ENCODE peak calls at places on chromosomes 12 and 14, in seven cellular contexts. D is aorta; X is stomach; J is CD4-positive, alpha-beta T cell; O is mammary epithelial cell; P is fibroblast of lung; L is left ventricle myocardium inferior. G is an unnamed sample.

GRCh38 chr14:106308839-106309389 is 782.5 kb downstream of the TMEM121 start:
- DNase-seq in D (no peak), X (peak; percentile 46), J (peak; percentile 58), O (no peak), P (no peak), L (no peak), G (no peak)

GRCh38 chr12:75533239-75533638 is 21.8 kb upstream of the KRR1 start:
- DNase-seq in D (no peak), X (no peak), J (no peak), O (no peak), P (peak; percentile 40), L (no peak), G (no peak)

GRCh38 chr14:95885278-95885677 is 8.6 kb downstream of the TUNAR start:
- DNase-seq in D (no peak), X (no peak), J (no peak), O (no peak), P (no peak), L (no peak), G (no peak)

GRCh38 chr12:41521872-41522379 is 333.8 kb downstream of the PDZRN4 start:
- DNase-seq in D (no peak), X (no peak), J (no peak), O (peak; percentile 69), P (peak; percentile 95), L (no peak), G (peak; percentile 61)

GRCh38 chr14:106556665-106557289 is 1030.4 kb downstream of the TMEM121 start:
- DNase-seq in D (no peak), X (peak; percentile 60), J (peak; percentile 67), O (no peak), P (no peak), L (no peak), G (no peak)

GRCh38 chr14:99597911-99598600 is 6.0 kb downstream of the CCDC85C start:
- DNase-seq in D (no peak), X (no peak), J (no peak), O (no peak), P (no peak), L (no peak), G (no peak)

GRCh38 chr14:54503476-54503875 is 6.2 kb upstream of the CGRRF1 start:
- DNase-seq in D (no peak), X (no peak), J (no peak), O (peak; percentile 38), P (peak; percentile 55), L (no peak), G (no peak)

GRCh38 chr12:6925543-6926279 is 2.0 kb upstream of the ATN1 start:
- DNase-seq in D (peak; percentile 89), X (peak; percentile 77), J (no peak), O (peak; percentile 85), P (peak; percentile 96), L (peak; percentile 73), G (no peak)

GRCh38 chr14:103329421-103330347 is 4.4 kb upstream of the EIF5 start:
- DNase-seq in D (no peak), X (peak; percentile 55), J (no peak), O (peak; percentile 35), P (no peak), L (no peak), G (no peak)

GRCh38 chr12:59780605-59781135 is 184.8 kb downstream of the SLC16A7 start:
- DNase-seq in D (no peak), X (no peak), J (no peak), O (peak; percentile 33), P (peak; percentile 34), L (no peak), G (peak; percentile 5)

GRCh38 chr12:89432396-89432795 is 80.1 kb upstream of the DUSP6 start:
- DNase-seq in D (no peak), X (no peak), J (no peak), O (no peak), P (no peak), L (no peak), G (no peak)

GRCh38 chr12:54444202-54444601 is 25.1 kb upstream of the ITGA5 start:
- DNase-seq in D (no peak), X (no peak), J (no peak), O (no peak), P (no peak), L (no peak), G (no peak)

GRCh38 chr14:74400919-74401503 is 25.0 kb downstream of the SYNDIG1L start:
- DNase-seq in D (no peak), X (no peak), J (no peak), O (no peak), P (no peak), L (no peak), G (no peak)
- H3K27ac ChIP-seq in D (no peak overlapping the region), X (no peak overlapping the region), J (no peak overlapping the region), O (no peak overlapping the region), P (no peak overlapping the region), L (no peak overlapping the region), G (no peak overlapping the region)

DNA sequence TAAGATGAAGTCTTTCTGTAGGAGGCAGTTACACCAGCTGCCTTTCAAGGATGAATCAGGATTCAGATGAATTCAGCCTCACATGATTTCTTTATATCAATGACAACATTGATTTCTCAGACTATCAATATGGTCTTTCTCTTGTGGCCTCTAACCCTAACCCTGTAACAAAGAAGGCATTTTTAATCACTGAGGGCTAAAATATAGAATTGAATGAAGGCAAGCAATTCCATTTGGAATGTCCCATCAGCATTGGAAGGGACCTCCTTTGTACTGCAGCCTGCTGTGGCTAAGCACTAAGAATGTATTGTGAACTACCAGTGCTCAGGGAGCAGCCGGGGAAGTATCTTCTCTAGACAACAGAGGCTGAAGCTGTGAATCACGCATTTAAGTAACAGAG is 90.6 kb upstream of the FRMD6 start:
- DNase-seq in D (no peak), X (no peak), J (no peak), O (no peak), P (no peak), L (no peak), G (no peak)
- H3K27ac ChIP-seq in D (no peak overlapping the region), X (no peak overlapping the region), J (no peak overlapping the region), O (no peak overlapping the region), P (no peak overlapping the region), L (no peak overlapping the region), G (peak overlapping the region; percentile 86)

DNA sequence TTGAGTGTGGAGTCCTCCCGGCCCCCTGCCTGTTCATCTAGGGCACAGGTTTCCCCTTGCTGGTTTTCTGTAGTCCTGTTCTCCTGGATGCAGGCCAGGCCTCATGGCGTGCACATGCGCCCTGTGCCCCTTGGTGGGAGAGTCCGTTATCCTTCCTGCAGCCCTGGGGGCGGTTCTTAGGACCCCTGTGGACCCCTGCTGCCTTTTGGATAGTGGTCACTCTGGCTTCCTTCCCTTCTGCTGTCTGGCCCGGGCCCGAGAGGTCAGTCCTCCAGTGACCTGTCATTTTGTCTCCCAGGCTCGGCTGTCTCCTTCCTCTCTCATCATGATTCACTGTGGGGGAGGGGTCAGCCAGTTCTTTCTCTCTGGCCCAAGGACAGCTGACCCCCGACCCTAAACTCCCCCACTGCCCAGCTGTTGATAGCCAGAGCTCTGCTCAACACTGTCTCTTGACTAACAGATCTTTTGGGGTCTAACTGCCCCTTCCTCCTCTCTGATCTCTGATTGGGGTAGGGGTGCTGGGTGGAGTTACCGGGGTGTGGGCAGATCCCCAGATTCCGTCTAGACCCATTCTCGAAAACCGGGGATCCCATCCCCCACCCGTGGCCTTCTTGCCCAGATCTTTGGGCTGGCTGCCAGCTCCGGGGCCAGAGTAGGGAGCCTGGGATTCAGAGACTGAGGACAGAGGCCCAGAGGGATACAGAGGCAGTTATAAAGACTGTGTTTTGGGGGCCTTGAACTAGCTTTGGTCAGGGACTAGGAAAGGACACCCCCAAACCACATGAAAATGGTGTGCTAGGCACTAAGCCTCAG is 7.0 kb downstream of the CCND2 start:
- DNase-seq in D (peak; percentile 86), X (no peak), J (no peak), O (no peak), P (no peak), L (peak; percentile 81), G (no peak)
- H3K27ac ChIP-seq in D (no peak overlapping the region), X (no peak overlapping the region), J (peak overlapping the region; percentile 18), O (no peak overlapping the region), P (no peak overlapping the region), L (peak overlapping the region; percentile 97), G (no peak overlapping the region)

DNA sequence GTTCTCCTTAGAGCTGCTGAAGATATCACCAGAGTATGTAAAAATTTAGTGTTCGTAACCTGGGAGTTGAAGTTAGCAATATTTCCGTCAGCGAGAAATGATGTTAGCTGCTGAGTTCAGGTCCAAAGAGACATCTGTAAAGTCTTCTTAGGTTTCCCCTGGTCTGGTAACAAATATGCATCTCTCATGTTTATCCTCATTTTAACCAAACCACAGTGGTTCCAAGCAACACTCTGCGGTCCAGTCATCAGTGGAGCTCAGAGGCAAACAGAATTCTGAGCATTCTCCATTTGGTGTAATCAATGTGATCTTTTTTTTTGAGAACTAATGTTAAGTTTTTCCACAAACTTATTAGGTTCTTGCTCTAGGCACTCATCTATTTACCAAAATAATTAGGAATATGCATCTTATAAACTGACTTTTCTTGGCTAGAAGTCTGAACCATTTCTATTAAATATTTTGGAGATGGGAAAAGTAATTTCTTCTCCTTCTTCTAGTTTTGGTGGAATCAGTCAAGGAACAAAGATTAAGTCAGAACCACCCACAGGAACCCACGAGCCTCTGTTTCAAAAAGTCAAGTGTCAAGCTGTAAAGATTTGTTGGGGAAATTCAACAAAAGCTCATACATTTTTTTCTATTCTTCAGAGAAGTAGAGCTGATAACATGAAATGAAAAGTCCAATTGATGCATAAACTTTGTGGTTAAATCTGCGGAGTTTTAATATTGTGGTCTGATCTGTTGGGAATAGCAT is 64.7 kb downstream of the IFNG start:
- DNase-seq in D (no peak), X (no peak), J (no peak), O (no peak), P (no peak), L (no peak), G (no peak)
- H3K27ac ChIP-seq in D (no peak overlapping the region), X (no peak overlapping the region), J (no peak overlapping the region), O (no peak overlapping the region), P (no peak overlapping the region), L (no peak overlapping the region), G (no peak overlapping the region)

GRCh38 chr14:49992448-49992847 is 99.6 kb downstream of the ARF6 start:
- DNase-seq in D (no peak), X (no peak), J (no peak), O (no peak), P (no peak), L (no peak), G (no peak)
- H3K27ac ChIP-seq in D (no peak overlapping the region), X (no peak overlapping the region), J (no peak overlapping the region), O (no peak overlapping the region), P (peak overlapping the region; percentile 4), L (no peak overlapping the region), G (no peak overlapping the region)

DNA sequence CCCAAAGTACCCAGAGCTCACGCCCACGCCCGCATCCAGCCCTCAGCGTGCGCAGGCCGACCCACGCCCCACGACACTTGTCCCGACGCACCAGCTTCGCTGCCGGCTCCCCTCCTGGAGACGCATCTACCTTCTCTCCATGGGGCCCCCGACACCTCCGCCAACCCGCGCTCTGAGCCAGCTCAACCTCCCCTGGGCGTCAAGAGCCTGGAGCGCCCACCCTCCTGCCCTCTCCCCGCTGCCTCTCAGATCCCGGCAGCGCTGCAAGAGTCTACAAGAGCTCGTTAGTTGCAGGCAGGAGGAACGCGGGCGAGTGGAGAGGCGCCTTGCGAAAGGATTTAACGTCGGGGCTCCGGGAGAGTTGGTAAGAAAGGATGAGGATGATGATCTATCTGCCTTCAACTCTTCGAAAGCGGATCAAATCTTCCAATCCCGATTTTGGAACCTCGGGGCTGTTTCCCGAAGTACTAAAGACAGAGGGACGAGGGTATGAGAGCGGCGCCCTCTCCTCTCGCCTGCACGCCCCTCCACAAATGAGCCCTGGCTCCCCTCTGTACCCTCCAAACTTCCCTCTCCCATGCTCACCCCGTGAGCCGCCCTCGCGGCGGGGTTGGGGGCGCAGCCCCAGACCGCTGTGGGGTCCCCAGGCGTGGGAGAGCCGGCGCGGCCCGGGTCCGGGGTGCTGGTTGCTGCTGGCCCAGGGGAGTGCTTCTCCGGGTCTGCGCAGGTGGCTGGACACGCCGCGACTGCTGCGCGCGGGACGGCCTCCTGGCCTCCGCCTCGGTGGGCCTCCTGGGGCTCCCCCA is 968 bp downstream of the LTBP2 start:
- DNase-seq in D (no peak), X (no peak), J (no peak), O (peak; percentile 42), P (peak; percentile 54), L (no peak), G (no peak)
- H3K27ac ChIP-seq in D (no peak overlapping the region), X (no peak overlapping the region), J (no peak overlapping the region), O (no peak overlapping the region), P (peak overlapping the region; percentile 79), L (peak overlapping the region; percentile 75), G (peak overlapping the region; percentile 44)

GRCh38 chr12:122467983-122468382 is 32.7 kb downstream of the ZCCHC8 start:
- DNase-seq in D (no peak), X (no peak), J (no peak), O (peak; percentile 99), P (no peak), L (no peak), G (peak; percentile 99)
- H3K27ac ChIP-seq in D (no peak overlapping the region), X (no peak overlapping the region), J (no peak overlapping the region), O (peak overlapping the region; percentile 99), P (no peak overlapping the region), L (no peak overlapping the region), G (peak overlapping the region; percentile 92)

G was measured in epithelial cell of prostate.